ENCODE peak calls at places on chromosomes 12 and 14, in six cellular contexts. D, X, U, F, W and S are unnamed samples.

GRCh38 chr12:97630875-97631274 is 168.3 kb downstream of the RMST start:
- DNase-seq in U (no peak), D (no peak), F (no peak), W (no peak), X (no peak), S (no peak)

GRCh38 chr14:60303745-60304144 is 54.7 kb downstream of the PPM1A start:
- DNase-seq in X (no peak), U (no peak), W (no peak), F (no peak), D (no peak), S (no peak)

GRCh38 chr12:4027412-4027811 is 154.2 kb upstream of the PARP11 start:
- DNase-seq in U (no peak), X (no peak), W (peak), D (no peak), F (peak), S (peak)

GRCh38 chr12:112938751-112939150 is 477 bp downstream of the OAS3 start:
- DNase-seq in D (no peak), X (no peak), W (no peak), F (no peak), U (no peak), S (no peak)

GRCh38 chr12:18983854-18984253 is 145.7 kb upstream of the PLEKHA5 start:
- DNase-seq in D (no peak), U (no peak), W (no peak), X (no peak), F (no peak), S (no peak)

GRCh38 chr14:68293404-68293803 is 473.8 kb downstream of the RAD51B start:
- DNase-seq in W (no peak), U (no peak), D (no peak), X (no peak), F (no peak), S (no peak)

GRCh38 chr12:68733661-68734071 is 12.3 kb upstream of the SLC35E3 start:
- DNase-seq in W (no peak), U (no peak), F (no peak), D (no peak), X (peak), S (no peak)

GRCh38 chr14:22994762-22995275 is 12.5 kb upstream of the AJUBA start:
- DNase-seq in F (peak), U (no peak), D (no peak), W (no peak), X (peak), S (peak)

GRCh38 chr12:94595152-94595551 is 55.2 kb downstream of the TMCC3 start:
- DNase-seq in U (no peak), W (no peak), X (no peak), F (no peak), D (no peak), S (no peak)

GRCh38 chr14:59529189-59529588 is 44.9 kb downstream of the JKAMP start:
- DNase-seq in F (peak), X (no peak), D (no peak), U (no peak), W (no peak), S (no peak)

DNA sequence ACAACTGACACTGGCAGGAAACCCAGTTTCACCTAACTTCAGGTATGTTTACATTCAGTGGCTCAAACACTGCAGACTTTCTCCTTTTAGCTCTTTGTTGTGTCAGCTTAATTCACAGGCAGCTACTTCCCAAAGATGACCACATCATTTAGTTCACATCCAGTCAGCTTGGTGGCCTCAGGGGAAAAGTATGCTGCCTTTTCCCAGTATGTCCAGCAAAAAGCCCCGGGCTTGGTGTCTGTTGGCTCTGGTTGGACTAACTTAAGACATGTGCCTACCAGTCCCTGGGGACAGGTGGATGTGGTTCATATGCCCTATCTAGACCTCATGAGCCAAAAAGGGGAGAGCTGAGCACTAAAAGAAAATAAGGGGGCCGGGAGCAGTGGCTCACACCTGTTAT is 56.4 kb downstream of the GOLGA5 start:
- DNase-seq in F (no peak), D (no peak), W (no peak), X (peak), U (no peak), S (no peak)
- TF ChIP-seq CTCF in F (no peak), D (no peak), W (no peak), X (no peak), U (no peak), S (no peak)

DNA sequence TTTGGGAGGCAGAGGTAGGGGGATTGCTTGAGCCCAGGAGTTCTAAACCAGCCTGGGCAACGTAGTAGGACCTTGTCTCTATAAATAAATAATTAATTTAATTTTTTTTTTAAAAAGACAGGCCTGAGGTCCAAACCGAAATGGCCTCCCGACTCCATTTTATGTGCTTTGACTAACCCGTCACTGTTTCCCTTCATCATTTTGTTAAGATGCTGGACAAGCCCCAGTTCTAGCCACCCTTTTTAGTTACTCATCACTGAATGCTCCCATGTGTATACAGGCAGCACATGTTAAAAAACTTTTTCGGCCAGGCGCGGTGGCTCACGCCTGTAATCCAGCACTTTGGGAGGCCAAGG is 83.6 kb upstream of the RESF1 start:
- DNase-seq in F (no peak), D (no peak), U (no peak), X (no peak), W (no peak), S (no peak)
- TF ChIP-seq CTCF in F (no peak), D (no peak), U (no peak), X (no peak), W (no peak), S (no peak)

GRCh38 chr12:64019101-64019500 is 174.6 kb downstream of the SRGAP1 start:
- DNase-seq in D (no peak), F (no peak), W (no peak), X (no peak), U (no peak), S (no peak)

GRCh38 chr12:64018524-64018923 is 174.0 kb downstream of the SRGAP1 start:
- DNase-seq in F (no peak), U (no peak), D (no peak), X (no peak), W (no peak), S (no peak)

GRCh38 chr12:64019654-64020053 is 175.2 kb downstream of the SRGAP1 start:
- DNase-seq in X (no peak), W (no peak), D (no peak), U (no peak), F (no peak), S (no peak)

GRCh38 chr12:64016521-64016920 is 172.0 kb downstream of the SRGAP1 start:
- DNase-seq in F (no peak), D (no peak), W (no peak), X (no peak), U (no peak), S (no peak)
- TF ChIP-seq CTCF in F (no peak), D (no peak), W (no peak), X (no peak), U (no peak), S (no peak)

GRCh38 chr14:50855558-50855957 is 16.3 kb upstream of the ABHD12B start:
- DNase-seq in W (no peak), D (no peak), X (peak), U (no peak), F (no peak), S (no peak)
- TF ChIP-seq CTCF in W (no peak), D (no peak), X (peak), U (no peak), F (peak), S (no peak)

GRCh38 chr14:33756833-33757232 is 194.0 kb downstream of the EGLN3 start:
- DNase-seq in X (no peak), W (no peak), U (no peak), D (no peak), F (no peak), S (no peak)
- TF ChIP-seq CTCF in X (no peak), W (no peak), U (no peak), D (no peak), F (no peak), S (no peak)

GRCh38 chr12:119016715-119017114 is 35.4 kb downstream of the SRRM4 start:
- DNase-seq in F (no peak), D (no peak), U (no peak), W (no peak), X (no peak), S (no peak)

GRCh38 chr12:119025786-119026185 is 44.4 kb downstream of the SRRM4 start:
- DNase-seq in U (no peak), X (no peak), F (no peak), W (no peak), D (no peak), S (no peak)

GRCh38 chr12:119024226-119024810 is 43.0 kb downstream of the SRRM4 start:
- DNase-seq in D (no peak), X (no peak), U (no peak), W (no peak), F (no peak), S (no peak)

DNA sequence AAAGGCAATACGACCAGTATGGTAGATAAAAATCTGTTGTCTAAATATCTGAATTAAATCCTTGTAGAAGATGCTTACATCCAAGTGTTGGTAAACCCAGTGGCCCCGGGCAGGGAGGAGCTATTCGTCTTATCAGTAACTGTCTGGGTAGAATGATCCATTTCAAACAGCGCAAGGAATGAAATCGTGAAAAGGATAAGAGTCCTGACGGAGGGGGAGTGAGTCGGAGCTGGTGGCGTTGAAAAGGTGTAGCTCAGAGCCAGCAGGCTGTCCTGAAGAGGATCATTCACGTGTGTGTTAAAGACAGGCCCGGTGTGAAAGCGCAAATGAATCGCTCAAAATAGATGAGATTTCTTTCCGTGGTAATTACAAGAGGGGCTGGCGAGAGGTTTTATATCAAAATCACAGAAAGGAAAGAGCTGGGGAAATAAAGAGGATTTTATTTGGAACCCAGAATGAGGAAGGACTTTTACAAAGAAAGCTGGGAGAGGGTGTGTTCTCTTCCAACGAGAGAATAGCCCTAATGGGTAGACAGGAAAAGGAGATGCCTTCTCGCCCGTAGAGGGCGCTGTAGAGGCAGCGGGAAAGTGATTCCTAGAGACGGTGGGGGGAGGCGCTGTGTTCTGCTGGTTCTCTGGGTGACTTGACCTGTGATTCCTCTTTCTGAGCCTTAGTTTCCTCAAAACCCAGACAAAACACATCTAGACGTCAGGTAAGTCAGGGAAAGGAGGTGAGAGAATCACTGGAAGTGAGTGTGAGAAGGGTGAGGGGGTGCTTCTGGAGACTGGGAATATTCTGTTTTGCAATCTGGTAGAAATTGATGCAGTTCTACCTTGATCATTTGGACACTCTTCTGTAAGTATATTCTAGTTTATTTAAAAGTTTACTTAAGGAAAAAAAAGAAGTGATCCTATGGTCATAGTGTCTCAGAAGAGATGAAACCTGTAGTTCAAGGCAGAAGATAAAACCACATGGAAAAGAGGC is 39.3 kb downstream of the SRRM4 start:
- DNase-seq in W (peak), F (peak), U (no peak), X (no peak), D (no peak), S (peak)
- TF ChIP-seq CTCF in W (no peak), F (peak), U (peak), X (peak), D (no peak), S (peak)

GRCh38 chr14:90454041-90455000 is 57.5 kb downstream of the CALM1 start:
- DNase-seq in X (peak), W (peak), D (no peak), F (peak), U (no peak), S (peak)
- TF ChIP-seq CTCF in X (no peak), W (no peak), D (no peak), F (no peak), U (no peak), S (no peak)

DNA sequence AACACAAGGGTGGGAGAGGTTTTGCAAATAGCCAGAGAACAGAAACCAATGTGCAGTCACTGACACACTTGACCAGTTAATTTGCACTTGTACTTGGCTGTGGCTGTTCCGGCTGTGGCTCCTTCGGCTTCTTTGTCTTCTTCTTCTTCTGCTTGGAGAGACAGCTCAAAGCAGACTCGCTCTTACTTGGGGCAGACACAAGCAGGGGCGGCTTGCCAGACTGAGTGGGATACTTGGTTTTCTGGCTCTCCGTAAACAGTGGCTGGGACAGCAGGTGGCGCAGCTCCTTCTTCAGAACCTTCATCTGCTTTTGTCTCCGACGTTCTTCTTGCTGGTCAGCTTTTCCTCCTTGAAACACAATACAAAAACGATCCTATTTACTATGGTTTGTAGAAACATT is 25.0 kb downstream of the OTUB2 start:
- DNase-seq in X (no peak), U (no peak), W (peak), D (no peak), F (peak), S (no peak)
- TF ChIP-seq CTCF in X (peak), U (no peak), W (peak), D (peak), F (peak), S (peak)

GRCh38 chr12:6644903-6645302 is 2.3 kb downstream of the ACRBP start:
- DNase-seq in U (no peak), F (no peak), W (peak), X (no peak), D (no peak), S (no peak)
- TF ChIP-seq CTCF in U (no peak), F (peak), W (no peak), X (no peak), D (no peak), S (peak)